ENCODE peak calls at places on chromosomes 5 and 9, in five cellular contexts. V is breast epithelium, J is Peyer's patch, H is heart left ventricle, S is cardiac muscle cell. Z is an unnamed sample.
A peak's percentile ranks its signal among the peaks of the same experiment; 100 is the strongest.

GRCh38 chr5:86909896-86910295 is 292.2 kb downstream of the COX7C start:
- DNase-seq in V (no peak), J (no peak), H (no peak), S (peak; percentile 87), Z (no peak)

GRCh38 chr5:76517334-76517733 is 105.9 kb downstream of the F2RL2 start:
- DNase-seq in V (no peak), J (no peak), H (no peak), S (no peak), Z (no peak)

GRCh38 chr9:107615325-107615724 is 125.8 kb upstream of the KLF4 start:
- DNase-seq in V (no peak), J (no peak), H (no peak), S (peak; percentile 94), Z (no peak)

GRCh38 chr5:181232593-181232992 is 9.5 kb downstream of the TRIM41 start:
- DNase-seq in V (no peak), J (no peak), H (no peak), S (no peak), Z (no peak)

GRCh38 chr5:133363807-133364587 is 248.3 kb downstream of the FSTL4 start:
- DNase-seq in V (no peak), J (no peak), H (no peak), S (no peak), Z (no peak)

GRCh38 chr9:136711751-136712689 is at the start of gene DIPK1B:
- DNase-seq in V (no peak), J (no peak), H (no peak), S (no peak), Z (no peak)

GRCh38 chr9:96651626-96652025 is 3.5 kb downstream of the PRXL2C start:
- DNase-seq in V (no peak), J (no peak), H (no peak), S (peak; percentile 48), Z (no peak)

GRCh38 chr5:116378007-116378831 is 196.4 kb downstream of the SEMA6A start:
- DNase-seq in V (no peak), J (no peak), H (no peak), S (no peak), Z (no peak)

GRCh38 chr9:135209136-135209535 is 121.7 kb downstream of the OLFM1 start:
- DNase-seq in V (no peak), J (no peak), H (peak; percentile 3), S (no peak), Z (no peak)

GRCh38 chr9:97696025-97696822 is 916 bp downstream of the XPA start:
- DNase-seq in V (no peak), J (no peak), H (no peak), S (peak; percentile 41), Z (no peak)

GRCh38 chr9:35656340-35656739 is 1.5 kb downstream of the RMRP start:
- DNase-seq in V (no peak), J (no peak), H (no peak), S (no peak), Z (no peak)

GRCh38 chr5:177066227-177066626 is 20.5 kb upstream of the FGFR4 start:
- DNase-seq in V (no peak), J (no peak), H (no peak), S (no peak), Z (no peak)

GRCh38 chr5:72472666-72473422 is 34.4 kb downstream of the ZNF366 start:
- DNase-seq in V (no peak), J (no peak), H (no peak), S (peak; percentile 64), Z (no peak)

GRCh38 chr5:107857785-107858184 is 187.0 kb upstream of the EFNA5 start:
- DNase-seq in V (no peak), J (no peak), H (no peak), S (no peak), Z (no peak)

GRCh38 chr9:135329571-135330306 is 149.8 kb upstream of the PPP1R26 start:
- DNase-seq in V (peak; percentile 36), J (no peak), H (no peak), S (no peak), Z (no peak)

GRCh38 chr5:103472820-103473219 is 89.8 kb downstream of the NUDT12 start:
- DNase-seq in V (no peak), J (no peak), H (no peak), S (peak; percentile 71), Z (no peak)

GRCh38 chr5:81629986-81630385 is 120.9 kb downstream of the SSBP2 start:
- DNase-seq in V (no peak), J (no peak), H (no peak), S (no peak), Z (no peak)

GRCh38 chr5:116652196-116652729 is 77.6 kb upstream of the SEMA6A start:
- DNase-seq in V (no peak), J (no peak), H (peak; percentile 77), S (peak; percentile 90), Z (peak; percentile 44)

GRCh38 chr9:97557606-97558095 is 56.2 kb downstream of the TMOD1 start:
- DNase-seq in V (no peak), J (no peak), H (peak; percentile 84), S (peak; percentile 77), Z (no peak)

GRCh38 chr5:32276173-32276853 is 36.4 kb downstream of the MTMR12 start:
- DNase-seq in V (no peak), J (no peak), H (no peak), S (peak; percentile 63), Z (no peak)

GRCh38 chr9:36462245-36462644 is 62.2 kb upstream of the RNF38 start:
- DNase-seq in V (no peak), J (no peak), H (no peak), S (no peak), Z (no peak)

GRCh38 chr9:121866927-121867326 is 215.5 kb downstream of the DAB2IP start:
- DNase-seq in V (no peak), J (no peak), H (no peak), S (no peak), Z (no peak)

GRCh38 chr9:82332018-82332773 is 343.6 kb downstream of the SPATA31D1 start:
- DNase-seq in V (no peak), J (no peak), H (no peak), S (peak; percentile 85), Z (peak; percentile 56)
- H3K4me3 ChIP-seq in V (no peak overlapping the region), J (no peak overlapping the region), H (no peak overlapping the region), S (no peak overlapping the region), Z (no peak overlapping the region)

GRCh38 chr5:61931236-61931635 is 374.8 kb upstream of the KIF2A start:
- DNase-seq in V (no peak), J (no peak), H (no peak), S (no peak), Z (no peak)

DNA sequence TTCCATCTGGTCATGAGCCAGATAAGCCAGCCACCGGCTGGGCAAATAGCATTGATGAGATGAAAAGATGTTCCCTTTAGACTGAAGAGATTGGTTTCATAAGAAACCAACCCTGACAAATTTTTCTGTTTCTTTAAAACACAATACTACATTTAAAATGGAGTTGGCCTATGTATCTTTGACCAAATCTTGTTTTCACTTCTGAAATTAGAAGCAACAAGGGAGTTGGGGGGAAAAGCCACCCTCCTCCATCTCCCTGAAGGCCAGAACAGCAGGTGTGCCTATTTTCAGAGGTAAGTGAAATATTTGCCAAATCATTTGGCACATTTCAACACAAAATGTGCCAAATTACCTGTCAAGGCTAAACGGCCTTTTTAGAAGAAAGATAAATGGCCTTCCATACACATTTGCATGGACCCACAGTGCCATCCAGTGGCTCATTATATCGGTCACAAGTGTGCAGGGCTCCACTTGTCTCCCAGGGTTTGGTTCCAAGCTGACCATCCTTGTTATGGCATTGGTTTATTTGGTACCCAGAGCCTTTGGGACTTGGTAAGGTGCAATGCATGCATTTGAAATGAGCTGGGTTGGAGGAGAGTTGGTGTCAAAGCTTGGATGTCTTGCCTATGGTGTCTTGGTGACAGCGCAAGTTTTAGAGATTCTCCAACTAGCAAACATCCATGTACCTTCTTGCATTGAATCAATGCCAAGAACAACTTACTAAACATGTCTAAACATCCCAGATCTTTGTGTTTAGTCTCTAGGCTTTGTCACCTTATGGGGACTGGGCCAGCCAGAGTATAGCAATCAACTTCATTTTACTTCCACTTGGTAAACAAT is 372.0 kb upstream of the KIF2A start:
- DNase-seq in V (no peak), J (no peak), H (no peak), S (peak; percentile 60), Z (no peak)
- TF ChIP-seq CTCF in V (peak; percentile 54), J (peak; percentile 70), H (peak; percentile 52), S (peak; percentile 44), Z (peak; percentile 83)

GRCh38 chr9:77017505-77017894 is 2.0 kb upstream of the FOXB2 start:
- DNase-seq in V (no peak), J (no peak), H (no peak), S (no peak), Z (no peak)

GRCh38 chr9:77018058-77019009 is 1.1 kb upstream of the FOXB2 start:
- DNase-seq in V (no peak), J (no peak), H (no peak), S (no peak), Z (no peak)

GRCh38 chr9:77020438-77021264 is 1.2 kb downstream of the FOXB2 start:
- DNase-seq in V (no peak), J (no peak), H (no peak), S (no peak), Z (no peak)

GRCh38 chr9:77019810-77020437 is 469 bp downstream of the FOXB2 start:
- DNase-seq in V (no peak), J (no peak), H (no peak), S (no peak), Z (no peak)

DNA sequence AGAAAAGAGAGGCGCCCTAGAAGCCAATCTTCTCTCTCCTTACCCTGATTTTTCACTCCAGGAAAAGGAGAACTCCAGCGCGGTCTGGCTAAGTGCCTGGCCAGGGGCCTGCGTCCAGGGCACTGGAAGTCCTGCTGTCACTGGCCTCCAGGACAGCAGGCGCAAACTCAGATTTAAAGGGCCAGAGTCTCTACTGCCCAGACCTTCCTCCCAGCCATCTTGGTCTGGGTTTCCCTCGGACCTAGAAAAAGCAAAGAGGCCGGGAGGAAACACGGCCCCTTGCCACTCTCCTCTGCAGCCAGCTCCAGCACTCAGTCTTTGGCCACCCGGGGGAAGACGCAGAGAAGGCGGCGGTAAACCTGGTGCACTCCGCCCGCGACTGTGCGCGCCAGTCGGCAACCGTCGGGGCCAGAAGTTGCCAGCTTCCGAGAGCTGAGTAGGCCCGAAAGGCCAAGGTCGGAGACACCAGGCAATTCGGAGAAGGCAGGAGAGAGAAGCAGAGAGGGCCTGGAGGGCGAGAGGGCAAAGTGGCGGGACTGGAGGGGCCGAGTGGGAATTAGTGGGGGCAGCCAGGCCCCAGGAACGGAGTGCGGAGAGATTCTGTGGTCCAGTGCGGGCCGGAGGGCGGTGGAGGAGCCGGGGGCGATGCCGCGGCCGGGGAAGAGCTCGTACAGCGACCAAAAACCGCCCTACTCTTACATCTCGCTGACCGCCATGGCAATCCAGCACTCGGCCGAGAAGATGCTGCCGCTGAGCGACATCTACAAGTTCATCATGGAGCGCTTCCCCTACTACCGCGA is at the start of gene FOXB2:
- DNase-seq in V (no peak), J (no peak), H (no peak), S (no peak), Z (no peak)
- H3K4me3 ChIP-seq in V (peak within 1 kb of the TSS; percentile 26), J (no peak within 1 kb of the TSS), H (peak within 1 kb of the TSS; percentile 2), S (peak within 1 kb of the TSS; percentile 18), Z (no peak within 1 kb of the TSS)

DNA sequence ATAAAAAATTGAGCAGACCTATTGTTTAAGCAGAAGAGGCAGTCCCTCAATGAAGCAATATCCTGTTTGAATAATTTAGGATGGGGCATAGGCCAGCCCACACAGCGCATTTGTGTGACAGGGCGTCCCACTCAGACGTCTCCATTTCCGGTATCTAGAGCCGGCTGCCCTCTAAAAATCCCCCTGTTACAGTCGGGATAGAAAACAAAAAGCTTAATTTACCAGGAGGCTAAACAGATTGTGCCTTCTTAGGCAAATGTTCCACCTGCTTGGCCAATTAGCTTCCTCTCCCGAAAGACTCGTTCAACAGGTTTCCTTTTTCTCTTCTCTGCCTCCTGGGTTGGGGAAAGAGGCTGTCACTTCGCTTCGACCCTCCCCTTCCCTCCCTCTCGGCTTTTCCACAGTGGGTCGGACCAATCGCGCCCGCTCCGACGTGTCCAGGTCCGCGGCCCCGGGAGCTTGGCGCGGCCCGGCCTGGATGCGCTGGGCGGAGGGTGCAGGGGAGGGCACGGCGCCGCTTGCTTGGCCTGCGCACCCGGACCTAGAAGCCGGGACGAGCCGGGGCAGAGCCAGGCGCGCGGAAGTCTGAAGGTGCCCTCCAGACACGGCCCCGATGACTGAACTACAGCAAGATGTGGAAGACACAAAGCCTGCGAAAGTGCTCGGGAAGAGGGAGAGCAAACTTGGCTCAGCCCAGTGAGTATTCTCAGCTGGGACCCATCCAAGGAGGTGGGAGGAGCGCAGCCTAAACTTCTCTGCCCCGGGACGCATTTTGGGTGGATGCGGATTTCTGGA is at the start of gene GRAMD2B:
- DNase-seq in V (peak; percentile 86), J (peak; percentile 85), H (peak; percentile 91), S (peak; percentile 94), Z (peak; percentile 61)
- TF ChIP-seq CTCF in V (no peak), J (no peak), H (no peak), S (no peak), Z (no peak)